ENCODE peak calls at places on chromosomes 2 and 18, in six cellular contexts. T, X, E, A, O and Q are unnamed samples.

GRCh38 chr2:237141556-237141955 is 55.9 kb downstream of the COPS8 start:
- DNase-seq in A (no peak), E (no peak), X (peak), O (peak), T (no peak), Q (no peak)

GRCh38 chr18:68406761-68407160 is 308.1 kb downstream of the TMX3 start:
- DNase-seq in O (no peak), X (no peak), A (no peak), E (no peak), T (no peak), Q (no peak)

GRCh38 chr2:199739413-199740110 is 111.4 kb downstream of the FTCDNL1 start:
- DNase-seq in X (peak), E (peak), A (peak), T (peak), O (peak), Q (peak)

GRCh38 chr2:217822296-217823252 is 180.2 kb downstream of the TNS1 start:
- DNase-seq in T (no peak), O (no peak), A (no peak), X (peak), E (peak), Q (no peak)

GRCh38 chr2:188449570-188449969 is 157.9 kb downstream of the GULP1 start:
- DNase-seq in T (no peak), A (no peak), E (no peak), X (no peak), O (no peak), Q (no peak)

GRCh38 chr2:185291035-185291647 is 447.5 kb upstream of the FSIP2 start:
- DNase-seq in O (peak), X (peak), A (peak), E (no peak), T (no peak), Q (no peak)

GRCh38 chr2:226885769-226886435 is 50.0 kb downstream of the RHBDD1 start:
- DNase-seq in E (no peak), O (no peak), X (no peak), T (no peak), A (no peak), Q (no peak)

GRCh38 chr2:80499095-80499494 is 194.5 kb upstream of the LRRTM1 start:
- DNase-seq in A (peak), E (no peak), O (no peak), T (no peak), X (peak), Q (peak)

GRCh38 chr18:37435996-37436395 is 129.6 kb downstream of the CELF4 start:
- DNase-seq in X (no peak), O (no peak), T (no peak), E (no peak), A (no peak), Q (no peak)

GRCh38 chr2:83016343-83017110 is 1442.6 kb downstream of the SUCLG1 start:
- DNase-seq in A (no peak), E (no peak), T (no peak), X (peak), O (no peak), Q (no peak)
- TF ChIP-seq CTCF in A (no peak), E (no peak), T (no peak), X (no peak), O (no peak), Q (no peak)

GRCh38 chr2:61988462-61989366 is 83.2 kb downstream of the COMMD1 start:
- DNase-seq in T (no peak), O (no peak), A (no peak), E (no peak), X (no peak), Q (peak)
- H3K4me3 ChIP-seq in T (no peak), O (no peak), A (no peak), E (no peak), X (no peak), Q (no peak)

GRCh38 chr18:25029802-25030201 is 322.2 kb downstream of the ZNF521 start:
- DNase-seq in A (no peak), O (no peak), X (no peak), T (no peak), E (no peak), Q (no peak)
- TF ChIP-seq CTCF in A (no peak), O (no peak), X (no peak), T (no peak), E (no peak), Q (no peak)

GRCh38 chr2:8170552-8170951 is 511.3 kb upstream of the ID2 start:
- DNase-seq in E (no peak), O (no peak), A (no peak), T (no peak), X (no peak), Q (no peak)

GRCh38 chr2:8172661-8173060 is 509.2 kb upstream of the ID2 start:
- DNase-seq in E (no peak), T (no peak), X (no peak), O (no peak), A (no peak), Q (no peak)

GRCh38 chr2:8169443-8169842 is 512.4 kb upstream of the ID2 start:
- DNase-seq in O (no peak), X (peak), A (no peak), T (no peak), E (no peak), Q (peak)

GRCh38 chr2:8171608-8172007 is 510.2 kb upstream of the ID2 start:
- DNase-seq in T (no peak), A (no peak), E (no peak), X (no peak), O (no peak), Q (no peak)

DNA sequence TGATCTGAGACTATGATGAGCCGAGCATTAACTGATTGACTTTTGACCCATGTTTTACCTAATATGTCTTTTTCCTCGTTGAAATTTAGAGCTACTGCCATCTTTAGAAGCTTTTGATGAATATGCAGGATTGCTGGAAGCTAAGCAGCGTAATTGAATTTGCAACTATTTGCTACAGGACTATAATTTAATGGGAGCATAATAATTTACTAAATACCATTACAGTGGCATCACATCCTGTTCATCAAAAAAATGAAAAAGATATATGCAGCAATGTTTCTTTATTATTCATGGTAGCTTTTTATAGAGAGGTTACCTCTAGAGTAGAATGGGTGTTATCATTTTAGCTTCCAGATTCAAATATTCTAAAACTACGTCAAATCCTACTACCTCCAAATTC is 510.9 kb upstream of the ID2 start:
- DNase-seq in E (no peak), O (no peak), T (no peak), A (no peak), X (no peak), Q (no peak)
- H3K4me3 ChIP-seq in E (no peak), O (no peak), T (no peak), A (no peak), X (no peak), Q (no peak)

GRCh38 chr2:28960401-28960800 is 20.7 kb upstream of the TOGARAM2 start:
- DNase-seq in T (no peak), E (no peak), X (no peak), O (no peak), A (no peak), Q (no peak)

GRCh38 chr2:28958689-28959088 is 22.4 kb upstream of the TOGARAM2 start:
- DNase-seq in E (no peak), A (peak), O (no peak), T (peak), X (peak), Q (peak)

GRCh38 chr2:28956415-28956826 is 24.7 kb upstream of the TOGARAM2 start:
- DNase-seq in X (no peak), T (no peak), O (no peak), A (no peak), E (peak), Q (no peak)

GRCh38 chr2:28955492-28955891 is 25.6 kb upstream of the TOGARAM2 start:
- DNase-seq in X (no peak), O (no peak), E (no peak), A (no peak), T (no peak), Q (no peak)

GRCh38 chr2:28956890-28957289 is 24.2 kb upstream of the TOGARAM2 start:
- DNase-seq in X (no peak), T (no peak), O (no peak), E (no peak), A (no peak), Q (no peak)
- TF ChIP-seq CTCF in X (no peak), T (peak), O (peak), E (peak), A (no peak), Q (peak)